ENCODE peak calls at places on chromosomes 16 and 17, in six cellular contexts. One of them, this sample, is unnamed.

GRCh38 chr17:32563583-32563982 is 76.8 kb downstream of the CDK5R1 start:
- DNase-seq in H1: no peak
- DNase-seq in SK-N-SH: no peak
- DNase-seq in endothelial cell of umbilical vein: no peak
- DNase-seq in GM12878: no peak
- DNase-seq in A549: no peak
- DNase-seq in this sample: no peak

GRCh38 chr17:3794890-3795757 is 5.9 kb downstream of the ITGAE start:
- DNase-seq in GM12878: no peak
- DNase-seq in A549: peak
- DNase-seq in SK-N-SH: no peak
- DNase-seq in H1: no peak
- DNase-seq in endothelial cell of umbilical vein: no peak
- DNase-seq in this sample: no peak

GRCh38 chr17:17169396-17169795 is 36.7 kb downstream of the PLD6 start:
- DNase-seq in GM12878: no peak
- DNase-seq in endothelial cell of umbilical vein: no peak
- DNase-seq in SK-N-SH: no peak
- DNase-seq in A549: no peak
- DNase-seq in H1: no peak
- DNase-seq in this sample: no peak

GRCh38 chr17:8837438-8838075 is 29.9 kb downstream of the PIK3R6 start:
- DNase-seq in SK-N-SH: no peak
- DNase-seq in GM12878: no peak
- DNase-seq in A549: no peak
- DNase-seq in H1: peak
- DNase-seq in endothelial cell of umbilical vein: no peak
- DNase-seq in this sample: no peak

GRCh38 chr16:35391328-35391727 is 1931.9 kb downstream of the TP53TG3F start:
- DNase-seq in endothelial cell of umbilical vein: peak
- DNase-seq in SK-N-SH: peak
- DNase-seq in GM12878: no peak
- DNase-seq in H1: peak
- DNase-seq in A549: peak
- DNase-seq in this sample: peak

GRCh38 chr17:63573634-63574033 is 23.4 kb downstream of the DCAF7 start:
- DNase-seq in A549: peak
- DNase-seq in H1: no peak
- DNase-seq in GM12878: no peak
- DNase-seq in SK-N-SH: peak
- DNase-seq in endothelial cell of umbilical vein: no peak
- DNase-seq in this sample: no peak

GRCh38 chr16:89434490-89434889 is 55.9 kb downstream of the ANKRD11 start:
- DNase-seq in A549: no peak
- DNase-seq in endothelial cell of umbilical vein: no peak
- DNase-seq in GM12878: no peak
- DNase-seq in H1: no peak
- DNase-seq in SK-N-SH: no peak
- DNase-seq in this sample: no peak

GRCh38 chr16:49330562-49331201 is 42.9 kb upstream of the C16orf78 start:
- DNase-seq in GM12878: no peak
- DNase-seq in SK-N-SH: no peak
- DNase-seq in endothelial cell of umbilical vein: no peak
- DNase-seq in H1: no peak
- DNase-seq in A549: no peak
- DNase-seq in this sample: peak

GRCh38 chr16:53817117-53817516 is 113.2 kb downstream of the FTO start:
- DNase-seq in A549: peak
- DNase-seq in SK-N-SH: no peak
- DNase-seq in endothelial cell of umbilical vein: peak
- DNase-seq in H1: no peak
- DNase-seq in GM12878: no peak
- DNase-seq in this sample: no peak

GRCh38 chr16:70151941-70152509 is 21.6 kb upstream of the CLEC18C start:
- DNase-seq in endothelial cell of umbilical vein: no peak
- DNase-seq in H1: no peak
- DNase-seq in A549: no peak
- DNase-seq in GM12878: no peak
- DNase-seq in SK-N-SH: no peak
- DNase-seq in this sample: no peak

GRCh38 chr17:45391291-45391690 is 41.4 kb downstream of the ARHGAP27 start:
- DNase-seq in SK-N-SH: no peak
- DNase-seq in A549: no peak
- DNase-seq in GM12878: no peak
- DNase-seq in H1: no peak
- DNase-seq in endothelial cell of umbilical vein: no peak
- DNase-seq in this sample: no peak

GRCh38 chr16:86018487-86018886 is 119.5 kb downstream of the IRF8 start:
- DNase-seq in GM12878: no peak
- DNase-seq in SK-N-SH: no peak
- DNase-seq in H1: no peak
- DNase-seq in endothelial cell of umbilical vein: no peak
- DNase-seq in A549: no peak
- DNase-seq in this sample: peak

GRCh38 chr17:1933875-1934715 is 91.0 kb downstream of the RTN4RL1 start:
- DNase-seq in endothelial cell of umbilical vein: no peak
- DNase-seq in SK-N-SH: no peak
- DNase-seq in H1: no peak
- DNase-seq in GM12878: no peak
- DNase-seq in A549: no peak
- DNase-seq in this sample: no peak

GRCh38 chr16:57893559-57894389 is 77.2 kb downstream of the CNGB1 start:
- DNase-seq in endothelial cell of umbilical vein: peak
- DNase-seq in A549: peak
- DNase-seq in SK-N-SH: no peak
- DNase-seq in GM12878: no peak
- DNase-seq in H1: no peak
- DNase-seq in this sample: peak

GRCh38 chr16:67454104-67454503 is 23.2 kb downstream of the HSD11B2 start:
- DNase-seq in H1: no peak
- DNase-seq in GM12878: no peak
- DNase-seq in endothelial cell of umbilical vein: no peak
- DNase-seq in SK-N-SH: no peak
- DNase-seq in A549: no peak
- DNase-seq in this sample: no peak

GRCh38 chr16:10497132-10498088 is 83.0 kb downstream of the EMP2 start:
- DNase-seq in endothelial cell of umbilical vein: no peak
- DNase-seq in H1: no peak
- DNase-seq in SK-N-SH: no peak
- DNase-seq in GM12878: no peak
- DNase-seq in A549: no peak
- DNase-seq in this sample: peak

GRCh38 chr16:79278506-79278905 is 322.0 kb downstream of the MAF start:
- DNase-seq in SK-N-SH: no peak
- DNase-seq in H1: no peak
- DNase-seq in endothelial cell of umbilical vein: no peak
- DNase-seq in A549: no peak
- DNase-seq in GM12878: no peak
- DNase-seq in this sample: no peak

GRCh38 chr17:38742431-38743308 is 5.5 kb downstream of the PCGF2 start:
- DNase-seq in A549: peak
- DNase-seq in SK-N-SH: peak
- DNase-seq in H1: no peak
- DNase-seq in GM12878: no peak
- DNase-seq in endothelial cell of umbilical vein: peak
- DNase-seq in this sample: no peak

GRCh38 chr17:5975651-5976050 is 94.5 kb upstream of the WSCD1 start:
- DNase-seq in A549: no peak
- DNase-seq in GM12878: no peak
- DNase-seq in SK-N-SH: no peak
- DNase-seq in H1: no peak
- DNase-seq in endothelial cell of umbilical vein: no peak
- DNase-seq in this sample: no peak

GRCh38 chr16:89174877-89175276 is 3.3 kb downstream of the CDH15 start:
- DNase-seq in endothelial cell of umbilical vein: no peak
- DNase-seq in H1: peak
- DNase-seq in SK-N-SH: no peak
- DNase-seq in GM12878: no peak
- DNase-seq in A549: no peak
- DNase-seq in this sample: no peak

GRCh38 chr17:70901870-70902269 is 732.5 kb downstream of the KCNJ2 start:
- DNase-seq in H1: no peak
- DNase-seq in A549: no peak
- DNase-seq in endothelial cell of umbilical vein: no peak
- DNase-seq in SK-N-SH: no peak
- DNase-seq in GM12878: no peak
- DNase-seq in this sample: no peak

GRCh38 chr17:70906808-70907207 is 737.5 kb downstream of the KCNJ2 start:
- DNase-seq in SK-N-SH: peak
- DNase-seq in H1: no peak
- DNase-seq in GM12878: no peak
- DNase-seq in endothelial cell of umbilical vein: no peak
- DNase-seq in A549: no peak
- DNase-seq in this sample: no peak

DNA sequence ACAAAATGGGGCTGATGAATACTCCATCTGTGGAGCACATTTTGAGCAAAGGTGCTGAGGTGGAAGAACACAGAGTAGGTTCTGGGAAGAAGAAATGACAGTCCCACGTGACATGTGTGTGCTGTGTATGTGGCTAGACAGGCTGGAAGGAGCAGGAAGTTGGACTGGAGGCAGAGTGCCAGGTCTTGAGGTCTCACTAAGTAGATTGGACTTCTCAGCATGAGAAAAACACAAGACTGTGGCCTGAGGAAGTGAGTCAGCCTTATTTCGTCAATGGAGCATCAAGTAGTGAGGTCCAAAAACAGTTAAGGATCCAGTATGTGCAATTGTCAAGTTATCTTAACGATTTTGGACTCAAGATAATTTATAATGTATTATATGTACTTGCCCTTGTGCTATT is 736.5 kb downstream of the KCNJ2 start:
- DNase-seq in GM12878: no peak
- DNase-seq in A549: peak
- DNase-seq in SK-N-SH: no peak
- DNase-seq in endothelial cell of umbilical vein: no peak
- DNase-seq in H1: no peak
- DNase-seq in this sample: peak
- TF ChIP-seq MAX in GM12878: no peak
- TF ChIP-seq MAX in A549: no peak
- TF ChIP-seq MAX in SK-N-SH: no peak
- TF ChIP-seq MAX in endothelial cell of umbilical vein: no peak
- TF ChIP-seq MAX in H1: no peak
- TF ChIP-seq MAX in this sample: peak

DNA sequence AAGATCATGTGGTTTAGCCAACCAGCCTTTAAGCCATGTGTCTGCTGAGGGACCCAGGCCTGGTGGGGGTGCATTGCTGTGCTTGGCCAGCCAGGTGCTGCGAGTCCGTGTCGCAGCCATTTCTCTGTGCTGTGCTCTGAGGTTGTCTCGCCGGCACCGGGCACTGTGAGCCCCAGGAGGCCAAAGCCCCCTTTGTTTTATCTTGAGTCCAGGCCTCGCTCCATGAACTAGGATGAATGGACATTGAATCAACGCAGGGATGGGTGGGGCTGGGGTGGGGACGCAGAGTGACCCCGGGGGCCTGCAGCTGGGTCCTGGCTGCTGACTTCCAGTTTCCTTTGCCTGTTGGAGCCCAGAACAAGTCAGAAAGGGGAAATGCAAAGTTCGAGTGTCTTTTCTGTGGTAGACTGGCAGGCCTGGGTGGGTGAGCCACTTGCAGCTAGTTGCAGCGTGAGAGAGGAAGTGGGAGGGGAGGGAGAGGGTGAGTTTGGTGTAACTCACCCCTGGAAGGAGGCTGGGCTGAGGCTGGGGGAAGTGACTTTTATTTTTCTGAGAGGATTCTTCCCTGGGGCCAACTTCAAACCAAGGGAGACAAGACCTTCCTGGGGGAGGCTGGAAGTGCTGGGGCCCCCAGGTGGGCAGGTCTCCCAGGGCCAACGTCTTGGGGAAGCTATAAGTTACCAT is 324.7 kb downstream of the SEC14L1 start:
- DNase-seq in H1: peak
- DNase-seq in GM12878: peak
- DNase-seq in endothelial cell of umbilical vein: peak
- DNase-seq in SK-N-SH: no peak
- DNase-seq in A549: no peak
- DNase-seq in this sample: peak
- H3K4me3 ChIP-seq in H1: no peak
- H3K4me3 ChIP-seq in GM12878: peak
- H3K4me3 ChIP-seq in endothelial cell of umbilical vein: no peak
- H3K4me3 ChIP-seq in SK-N-SH: no peak
- H3K4me3 ChIP-seq in A549: no peak
- H3K4me3 ChIP-seq in this sample: peak

DNA sequence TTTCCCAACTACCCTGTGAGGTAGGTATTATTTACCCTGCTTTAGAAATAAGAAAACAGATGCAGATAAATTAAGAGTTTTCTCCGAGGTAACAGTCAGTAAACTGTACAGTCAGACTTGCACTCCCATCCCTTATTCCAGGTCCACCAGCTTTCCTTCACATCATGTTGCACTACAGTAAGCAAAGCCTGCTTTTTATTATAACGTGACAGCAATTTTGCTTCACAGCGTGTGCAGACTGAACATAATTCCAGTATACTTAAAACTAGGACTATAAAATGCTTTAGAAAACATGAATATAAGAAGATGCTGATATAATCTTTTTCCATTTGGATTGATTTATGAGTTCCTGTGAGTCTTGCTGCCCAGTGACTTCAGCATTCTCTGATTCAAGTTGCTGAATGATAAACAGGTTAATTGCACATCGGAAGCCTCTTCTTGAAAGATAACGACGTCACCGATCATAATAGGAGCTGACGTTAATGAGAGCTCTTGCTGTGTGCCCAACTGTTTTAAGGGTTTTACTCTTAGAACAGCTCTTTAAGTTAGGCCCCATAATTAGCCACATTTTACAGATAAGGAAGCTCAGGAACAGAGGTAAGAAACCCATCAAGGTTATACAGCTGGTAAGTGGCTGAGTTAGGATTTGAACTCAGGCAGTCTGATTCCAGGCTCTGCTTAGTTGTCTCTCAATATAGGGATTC is 1.4 kb downstream of the LIG3 start:
- DNase-seq in A549: no peak
- DNase-seq in GM12878: no peak
- DNase-seq in SK-N-SH: peak
- DNase-seq in H1: no peak
- DNase-seq in endothelial cell of umbilical vein: peak
- DNase-seq in this sample: peak
- TF ChIP-seq MAX in A549: no peak
- TF ChIP-seq MAX in GM12878: no peak
- TF ChIP-seq MAX in SK-N-SH: no peak
- TF ChIP-seq MAX in H1: no peak
- TF ChIP-seq MAX in endothelial cell of umbilical vein: no peak
- TF ChIP-seq MAX in this sample: no peak

DNA sequence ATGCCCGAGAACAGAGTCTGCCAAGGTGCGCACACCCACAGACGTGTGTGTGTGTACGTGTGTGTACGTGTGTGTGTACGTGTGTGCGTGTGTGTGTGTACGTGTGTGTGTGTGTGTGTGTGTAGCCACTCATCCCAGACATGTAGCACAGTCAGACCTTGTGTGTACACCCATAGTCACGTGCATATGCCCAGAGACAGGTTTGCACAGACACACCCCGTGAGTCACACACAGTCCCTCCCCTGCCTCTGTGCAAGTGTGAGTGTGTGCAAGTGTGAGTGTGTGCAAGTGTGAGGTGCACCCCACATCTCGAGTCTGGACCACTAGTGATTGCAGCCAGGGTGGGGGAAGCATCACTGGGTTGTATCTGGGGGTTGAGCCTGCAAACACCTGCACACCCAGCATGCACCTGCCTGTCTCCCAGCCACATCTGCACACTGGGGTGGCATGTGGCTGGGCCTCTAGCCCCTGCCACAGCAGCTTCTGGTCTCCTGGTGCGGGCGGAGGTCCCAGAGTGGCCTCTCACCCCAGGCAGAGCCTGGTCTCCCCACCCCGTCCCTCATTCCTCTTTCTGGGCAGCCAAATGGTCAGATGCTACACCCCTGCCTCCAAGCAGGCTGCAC is 23.6 kb downstream of the BAHCC1 start:
- DNase-seq in GM12878: no peak
- DNase-seq in H1: no peak
- DNase-seq in endothelial cell of umbilical vein: no peak
- DNase-seq in SK-N-SH: no peak
- DNase-seq in A549: peak
- DNase-seq in this sample: no peak
- H3K4me3 ChIP-seq in GM12878: no peak
- H3K4me3 ChIP-seq in H1: no peak
- H3K4me3 ChIP-seq in endothelial cell of umbilical vein: no peak
- H3K4me3 ChIP-seq in SK-N-SH: peak
- H3K4me3 ChIP-seq in A549: peak
- H3K4me3 ChIP-seq in this sample: no peak